ENCODE peak calls at places on chromosomes 3 and 15, in eight cellular contexts. T is NCI-H510A treated with DMSO at 0.1 percent for 48 hours; W is astrocyte of the spinal cord; O is psoas muscle; K is lower leg skin; C is iPS-NIHi11; M is CD4-positive, alpha-beta T cell; B is stimulated activated CD8-positive, alpha-beta memory T cell treated with anti-CD3 and anti-CD28 coated beads, Interleukin-2, amount 100 ng/mL, for 48 hours. P is an unnamed sample.

GRCh38 chr3:153513236-153513635 is 351.2 kb downstream of the RAP2B start:
- DNase-seq in T (no peak), K (no peak), M (no peak), C (peak; percentile 26), O (no peak), B (no peak), W (no peak), P (no peak)

GRCh38 chr15:57496946-57497944 is 94.5 kb upstream of the MYZAP start:
- DNase-seq in K (no peak), W (no peak), M (no peak), C (no peak), T (peak; percentile 94), O (no peak), B (no peak), P (no peak)

GRCh38 chr15:63324770-63325169 is 47.4 kb downstream of the APH1B start:
- DNase-seq in O (no peak), C (no peak), B (no peak), K (no peak), M (no peak), T (no peak), W (no peak), P (no peak)

GRCh38 chr3:183779896-183780450 is 45.4 kb downstream of the MAP6D1 start:
- DNase-seq in O (no peak), K (no peak), M (no peak), C (no peak), W (no peak), T (no peak), B (no peak), P (no peak)

GRCh38 chr3:184712579-184713355 is 903 bp upstream of the MAGEF1 start:
- DNase-seq in W (no peak), K (no peak), T (no peak), M (no peak), C (no peak), O (no peak), B (no peak), P (no peak)

GRCh38 chr15:99495430-99496301 is 70.1 kb upstream of the MEF2A start:
- DNase-seq in W (no peak), T (no peak), C (no peak), O (no peak), B (no peak), K (no peak), M (no peak), P (no peak)

GRCh38 chr15:77012868-77013267 is 17.9 kb downstream of the PSTPIP1 start:
- DNase-seq in O (peak; percentile 39), M (peak; percentile 38), C (no peak), T (no peak), K (no peak), W (no peak), B (no peak), P (no peak)

GRCh38 chr3:16239082-16239770 is 25.5 kb downstream of the DPH3 start:
- DNase-seq in B (no peak), T (no peak), M (no peak), C (no peak), O (no peak), K (no peak), W (no peak), P (no peak)

GRCh38 chr3:166291510-166291909 is 454.3 kb upstream of the BCHE start:
- DNase-seq in O (no peak), W (no peak), T (no peak), C (no peak), B (no peak), K (no peak), M (no peak), P (no peak)

GRCh38 chr15:78070049-78070698 is 7.3 kb downstream of the TBC1D2B start:
- DNase-seq in C (no peak), W (no peak), M (no peak), B (no peak), T (no peak), K (no peak), O (no peak), P (no peak)

GRCh38 chr3:127848131-127849129 is 26.1 kb upstream of the MGLL start:
- DNase-seq in K (no peak), C (no peak), O (no peak), B (no peak), T (peak; percentile 5), W (peak; percentile 15), M (no peak), P (no peak)

GRCh38 chr3:133746722-133747086 is 511 bp downstream of the TF start:
- DNase-seq in M (no peak), C (no peak), O (no peak), W (no peak), B (no peak), T (no peak), K (no peak), P (no peak)

GRCh38 chr3:49133226-49133951 is 539 bp upstream of the LAMB2 start:
- DNase-seq in W (peak; percentile 93), O (peak; percentile 89), M (no peak), C (peak; percentile 91), T (peak; percentile 32), K (peak; percentile 83), B (no peak), P (no peak)

GRCh38 chr3:150913174-150913922 is 8.1 kb upstream of the MINDY4B start:
- DNase-seq in O (no peak), K (no peak), C (no peak), T (no peak), W (no peak), B (no peak), M (no peak), P (no peak)

GRCh38 chr3:46538803-46539442 is 27.2 kb downstream of the LRRC2 start:
- DNase-seq in T (peak; percentile 10), K (peak; percentile 57), W (peak; percentile 57), C (no peak), O (peak; percentile 73), B (peak; percentile 45), M (peak; percentile 83), P (peak; percentile 62)

GRCh38 chr3:123476967-123477750 is 28.3 kb upstream of the ADCY5 start:
- DNase-seq in B (no peak), K (no peak), M (no peak), C (no peak), T (peak; percentile 17), W (no peak), O (no peak), P (no peak)

GRCh38 chr3:38039899-38040261 is 872 bp downstream of the DLEC1 start:
- DNase-seq in W (peak; percentile 52), O (peak; percentile 67), T (no peak), C (peak; percentile 38), B (no peak), K (peak; percentile 68), M (peak; percentile 41), P (no peak)

P was measured in activated CD4-positive, CD25-positive, alpha-beta regulatory T cell treated with anti-CD3 and anti-CD28 coated beads, Interleukin-2, amount 50 U/mL, for 72 hours.